ENCODE peak calls at places on chromosomes 7 and 10, in four cellular contexts. W is RPMI7951; A is iris pigment epithelial cell; E is CD8-positive, alpha-beta T cell. I is an unnamed sample.
A peak's percentile ranks its signal among the peaks of the same experiment; 100 is the strongest.

GRCh38 chr10:133299224-133299623 is 9.4 kb downstream of the TUBGCP2 start:
- DNase-seq in W (no peak), E (no peak), A (no peak), I (no peak)

GRCh38 chr7:1697499-1698125 is 27.5 kb downstream of the ELFN1 start:
- DNase-seq in A (no peak), W (no peak), E (no peak), I (no peak)

GRCh38 chr7:66609176-66609575 is 19.5 kb upstream of the KCTD7 start:
- DNase-seq in E (no peak), A (no peak), W (no peak), I (no peak)

GRCh38 chr7:43721193-43721806 is 8.0 kb downstream of the COA1 start:
- DNase-seq in A (peak; percentile 58), E (no peak), W (peak; percentile 61), I (no peak)

GRCh38 chr10:100008142-100008522 is 1.6 kb downstream of the DNMBP start:
- DNase-seq in W (no peak), E (no peak), A (peak; percentile 59), I (no peak)

GRCh38 chr7:148772297-148773089 is 73.8 kb downstream of the CUL1 start:
- DNase-seq in E (no peak), W (peak; percentile 92), A (peak; percentile 94), I (no peak)

GRCh38 chr7:105664816-105665525 is 83.7 kb upstream of the EFCAB10 start:
- DNase-seq in A (peak; percentile 59), W (peak; percentile 64), E (no peak), I (peak; percentile 55)

GRCh38 chr7:131010714-131011436 is 276.9 kb upstream of the KLF14 start:
- DNase-seq in W (peak; percentile 82), A (peak; percentile 75), E (no peak), I (no peak)

GRCh38 chr10:72292223-72292691 is 18.5 kb downstream of the DDIT4 start:
- DNase-seq in A (no peak), W (no peak), E (no peak), I (no peak)

GRCh38 chr10:82982110-82982608 is 1107.2 kb downstream of the NRG3 start:
- DNase-seq in E (no peak), W (peak; percentile 93), A (peak; percentile 61), I (no peak)

GRCh38 chr10:133127291-133128125 is 32.5 kb upstream of the KNDC1 start:
- DNase-seq in A (no peak), W (no peak), E (no peak), I (no peak)

GRCh38 chr10:49324711-49325110 is 25.7 kb downstream of the C10orf71 start:
- DNase-seq in E (no peak), A (no peak), W (peak; percentile 13), I (no peak)

GRCh38 chr7:124452176-124452575 is 313.4 kb downstream of the GPR37 start:
- DNase-seq in A (no peak), E (no peak), W (no peak), I (no peak)

GRCh38 chr7:131462059-131462458 is 94.4 kb downstream of the PODXL start:
- DNase-seq in E (no peak), A (no peak), W (no peak), I (no peak)

GRCh38 chr10:35961501-35961900 is 319.4 kb upstream of the FZD8 start:
- DNase-seq in W (peak; percentile 50), E (no peak), A (peak; percentile 56), I (no peak)